ENCODE peak calls at places on chromosomes 13 and 19, in nine cellular contexts. W is GM23338, B is BJ, Q is pons, L is cardiac fibroblast, D is A549, Y is psoas muscle, N is astrocyte of the spinal cord, V is neural crest cell. O is an unnamed sample.

GRCh38 chr19:8938576-8938975 is 71.6 kb downstream of the MUC16 start:
- DNase-seq in N (no peak), W (no peak), Y (no peak), B (no peak), L (no peak), Q (no peak), D (no peak), V (no peak), O (no peak)

GRCh38 chr13:110713981-110714797 is 689 bp downstream of the ING1 start:
- DNase-seq in L (peak), W (peak), V (peak), N (peak), B (no peak), Q (peak), Y (peak), D (no peak), O (peak)

GRCh38 chr19:47045867-47046470 is 2.5 kb downstream of the TMEM160 start:
- DNase-seq in Y (no peak), W (no peak), B (no peak), L (no peak), N (no peak), Q (no peak), D (no peak), V (no peak), O (no peak)

GRCh38 chr13:30926781-30927180 is 5.7 kb upstream of the TEX26 start:
- DNase-seq in L (no peak), V (no peak), B (no peak), Q (no peak), W (no peak), Y (no peak), D (no peak), N (no peak), O (no peak)

GRCh38 chr19:13103585-13103923 is 896 bp upstream of the LYL1 start:
- DNase-seq in B (no peak), W (no peak), N (no peak), L (no peak), V (no peak), Q (no peak), Y (no peak), D (no peak), O (no peak)

GRCh38 chr19:27780367-27781065 is 1432.4 kb downstream of the UQCRFS1 start:
- DNase-seq in N (no peak), Y (no peak), B (no peak), L (no peak), V (no peak), W (no peak), Q (no peak), D (no peak), O (no peak)

GRCh38 chr13:79501538-79502232 is 20.7 kb downstream of the NDFIP2 start:
- DNase-seq in B (no peak), Q (no peak), W (no peak), V (no peak), N (no peak), Y (no peak), D (no peak), L (no peak), O (no peak)

GRCh38 chr19:47778954-47779351 is 450 bp downstream of the SELENOW start:
- DNase-seq in B (no peak), Y (peak), V (no peak), W (no peak), L (peak), N (peak), Q (peak), D (no peak), O (peak)

GRCh38 chr13:65724261-65724660 is 1505.9 kb downstream of the PCDH9 start:
- DNase-seq in Q (no peak), Y (no peak), D (no peak), N (peak), V (no peak), L (peak), W (no peak), B (peak), O (no peak)

GRCh38 chr13:43023244-43023931 is at the start of gene DNAJC15:
- DNase-seq in D (no peak), N (peak), V (peak), Y (peak), L (peak), B (peak), Q (peak), W (peak), O (peak)

GRCh38 chr13:20389696-20390525 is 135.7 kb downstream of the CRYL1 start:
- DNase-seq in Y (no peak), L (no peak), V (no peak), W (no peak), N (peak), Q (no peak), D (no peak), B (no peak), O (no peak)

GRCh38 chr19:51294211-51294976 is 17.1 kb upstream of the IGLON5 start:
- DNase-seq in L (no peak), V (no peak), Y (no peak), B (no peak), Q (no peak), W (peak), D (no peak), N (no peak), O (no peak)

GRCh38 chr19:53308339-53308811 is 25.2 kb upstream of the ZNF845 start:
- DNase-seq in L (no peak), Y (no peak), W (peak), B (no peak), Q (peak), N (no peak), D (no peak), V (peak), O (no peak)

GRCh38 chr19:10104665-10105221 is 1.4 kb upstream of the PPAN start:
- DNase-seq in V (no peak), Q (no peak), N (no peak), W (no peak), D (no peak), B (no peak), L (no peak), Y (peak), O (no peak)

GRCh38 chr13:112982281-112983041 is 13.4 kb downstream of the MCF2L start:
- DNase-seq in Y (no peak), V (no peak), W (no peak), D (no peak), Q (no peak), N (no peak), B (no peak), L (no peak), O (no peak)

GRCh38 chr19:35375505-35376307 is 4.8 kb downstream of the GPR42 start:
- DNase-seq in Q (no peak), V (no peak), D (no peak), W (no peak), B (no peak), N (no peak), L (no peak), Y (no peak), O (no peak)

O was measured in Ammon's horn.